ENCODE peak calls at places on chromosomes 13 and 19, in ten cellular contexts. T is lower leg skin; S is AG09319; O is left ventricle myocardium inferior; K is dorsolateral prefrontal cortex; F is mammary epithelial cell; L is tibial artery; D is CD8-positive, alpha-beta T cell; G is astrocyte; Q is brain microvascular endothelial cell. Z is an unnamed sample.

GRCh38 chr19:290539-291521 is at the start of gene PLPP2:
- DNase-seq in T (no peak), S (no peak), O (no peak), K (peak), F (peak), L (no peak), D (no peak), G (no peak), Q (no peak), Z (no peak)

GRCh38 chr19:42655748-42656147 is 61.0 kb upstream of the CEACAM8 start:
- DNase-seq in T (no peak), S (no peak), O (no peak), K (no peak), F (no peak), L (no peak), D (no peak), G (no peak), Q (no peak), Z (no peak)

GRCh38 chr13:76927955-76928354 is 20.4 kb upstream of the ACOD1 start:
- DNase-seq in T (no peak), S (no peak), O (no peak), K (no peak), F (no peak), L (no peak), D (no peak), G (no peak), Q (no peak), Z (no peak)

GRCh38 chr19:45615795-45616708 is 14.0 kb upstream of the GPR4 start:
- DNase-seq in T (peak), S (no peak), O (peak), K (no peak), F (peak), L (peak), D (peak), G (peak), Q (peak), Z (peak)

GRCh38 chr13:79448413-79448812 is 32.5 kb upstream of the NDFIP2 start:
- DNase-seq in T (no peak), S (no peak), O (no peak), K (no peak), F (peak), L (no peak), D (no peak), G (no peak), Q (no peak), Z (no peak)

GRCh38 chr13:110306960-110307696 is at the start of the genes COL4A1 and COL4A2:
- DNase-seq in T (peak), S (no peak), O (peak), K (peak), F (peak), L (peak), D (no peak), G (peak), Q (peak), Z (peak)

GRCh38 chr19:53101518-53101917 is 1.7 kb downstream of the ZNF160 start:
- DNase-seq in T (no peak), S (no peak), O (no peak), K (no peak), F (peak), L (no peak), D (no peak), G (no peak), Q (peak), Z (no peak)

GRCh38 chr13:21608961-21609360 is 5.0 kb upstream of the MICU2 start:
- DNase-seq in T (no peak), S (no peak), O (no peak), K (no peak), F (peak), L (no peak), D (no peak), G (no peak), Q (no peak), Z (no peak)

GRCh38 chr19:47848871-47849473 is 10.1 kb upstream of the TPRX2 start:
- DNase-seq in T (no peak), S (no peak), O (no peak), K (no peak), F (no peak), L (no peak), D (peak), G (no peak), Q (peak), Z (peak)

GRCh38 chr13:97851269-97851668 is 102.2 kb upstream of the IPO5 start:
- DNase-seq in T (no peak), S (no peak), O (no peak), K (no peak), F (no peak), L (no peak), D (no peak), G (no peak), Q (no peak), Z (no peak)

GRCh38 chr13:98802999-98803666 is 50.7 kb upstream of the SLC15A1 start:
- DNase-seq in T (no peak), S (no peak), O (no peak), K (no peak), F (no peak), L (no peak), D (no peak), G (no peak), Q (no peak), Z (no peak)

GRCh38 chr13:79988573-79988972 is 352.4 kb downstream of the SPRY2 start:
- DNase-seq in T (no peak), S (no peak), O (no peak), K (no peak), F (peak), L (no peak), D (no peak), G (peak), Q (peak), Z (no peak)

GRCh38 chr19:18587561-18587960 is 1.0 kb upstream of the REX1BD start:
- DNase-seq in T (no peak), S (no peak), O (no peak), K (no peak), F (no peak), L (no peak), D (no peak), G (no peak), Q (no peak), Z (no peak)

GRCh38 chr19:18588611-18589379 is at the start of gene REX1BD:
- DNase-seq in T (peak), S (no peak), O (peak), K (peak), F (peak), L (peak), D (peak), G (peak), Q (peak), Z (peak)

GRCh38 chr19:18589380-18590272 is 1.0 kb downstream of the REX1BD start:
- DNase-seq in T (no peak), S (no peak), O (peak), K (peak), F (peak), L (peak), D (peak), G (peak), Q (peak), Z (peak)

GRCh38 chr19:18587962-18588610 is 512 bp upstream of the REX1BD start:
- DNase-seq in T (no peak), S (no peak), O (no peak), K (no peak), F (no peak), L (no peak), D (no peak), G (no peak), Q (no peak), Z (no peak)

GRCh38 chr19:18586311-18586710 is 2.3 kb upstream of the REX1BD start:
- DNase-seq in T (no peak), S (no peak), O (no peak), K (no peak), F (no peak), L (no peak), D (no peak), G (no peak), Q (no peak), Z (no peak)
- TF ChIP-seq CTCF in T (no peak), S (no peak), O (no peak), K (no peak), F (no peak), L (no peak), D (no peak), G (no peak), Q (no peak), Z (no peak)

GRCh38 chr19:49212302-49212701 is 54.7 kb downstream of the TRPM4 start:
- DNase-seq in T (no peak), S (no peak), O (no peak), K (no peak), F (no peak), L (no peak), D (no peak), G (no peak), Q (no peak), Z (no peak)

GRCh38 chr19:49210901-49211451 is 53.4 kb downstream of the TRPM4 start:
- DNase-seq in T (no peak), S (no peak), O (no peak), K (no peak), F (no peak), L (no peak), D (no peak), G (no peak), Q (no peak), Z (no peak)

GRCh38 chr19:49214701-49215100 is 57.1 kb downstream of the TRPM4 start:
- DNase-seq in T (no peak), S (no peak), O (no peak), K (no peak), F (no peak), L (no peak), D (no peak), G (no peak), Q (no peak), Z (no peak)

GRCh38 chr19:49216076-49216475 is 58.5 kb downstream of the TRPM4 start:
- DNase-seq in T (no peak), S (no peak), O (no peak), K (no peak), F (no peak), L (no peak), D (no peak), G (peak), Q (peak), Z (no peak)

DNA sequence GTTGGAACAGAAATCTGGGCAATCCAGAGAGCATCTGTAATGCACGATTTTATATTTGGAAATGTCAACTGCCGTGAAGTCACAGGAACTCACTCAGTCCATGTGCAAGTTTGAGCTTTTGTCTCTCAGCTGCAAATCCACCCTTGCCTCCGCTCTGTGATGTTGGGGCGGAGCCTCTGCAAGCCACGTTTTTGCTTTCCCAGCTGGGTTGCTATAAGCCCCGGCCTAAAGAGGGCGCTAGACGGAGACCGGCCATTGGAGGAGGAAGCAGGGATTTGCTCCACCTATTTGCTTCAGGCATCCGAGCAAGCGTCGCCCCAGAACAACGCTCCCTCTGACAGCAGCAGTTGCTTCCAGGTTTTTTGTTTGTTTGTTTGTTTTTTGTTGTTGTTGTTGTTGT is 56.2 kb downstream of the TRPM4 start:
- DNase-seq in T (no peak), S (no peak), O (no peak), K (no peak), F (no peak), L (no peak), D (no peak), G (no peak), Q (no peak), Z (no peak)
- TF ChIP-seq CTCF in T (no peak), S (no peak), O (no peak), K (no peak), F (no peak), L (no peak), D (no peak), G (no peak), Q (peak), Z (peak)

GRCh38 chr13:113726961-113727411 is 32.0 kb upstream of the TMEM255B start:
- DNase-seq in T (no peak), S (no peak), O (no peak), K (no peak), F (peak), L (no peak), D (no peak), G (peak), Q (no peak), Z (no peak)
- TF ChIP-seq CTCF in T (no peak), S (no peak), O (no peak), K (no peak), F (no peak), L (no peak), D (no peak), G (no peak), Q (no peak), Z (no peak)

DNA sequence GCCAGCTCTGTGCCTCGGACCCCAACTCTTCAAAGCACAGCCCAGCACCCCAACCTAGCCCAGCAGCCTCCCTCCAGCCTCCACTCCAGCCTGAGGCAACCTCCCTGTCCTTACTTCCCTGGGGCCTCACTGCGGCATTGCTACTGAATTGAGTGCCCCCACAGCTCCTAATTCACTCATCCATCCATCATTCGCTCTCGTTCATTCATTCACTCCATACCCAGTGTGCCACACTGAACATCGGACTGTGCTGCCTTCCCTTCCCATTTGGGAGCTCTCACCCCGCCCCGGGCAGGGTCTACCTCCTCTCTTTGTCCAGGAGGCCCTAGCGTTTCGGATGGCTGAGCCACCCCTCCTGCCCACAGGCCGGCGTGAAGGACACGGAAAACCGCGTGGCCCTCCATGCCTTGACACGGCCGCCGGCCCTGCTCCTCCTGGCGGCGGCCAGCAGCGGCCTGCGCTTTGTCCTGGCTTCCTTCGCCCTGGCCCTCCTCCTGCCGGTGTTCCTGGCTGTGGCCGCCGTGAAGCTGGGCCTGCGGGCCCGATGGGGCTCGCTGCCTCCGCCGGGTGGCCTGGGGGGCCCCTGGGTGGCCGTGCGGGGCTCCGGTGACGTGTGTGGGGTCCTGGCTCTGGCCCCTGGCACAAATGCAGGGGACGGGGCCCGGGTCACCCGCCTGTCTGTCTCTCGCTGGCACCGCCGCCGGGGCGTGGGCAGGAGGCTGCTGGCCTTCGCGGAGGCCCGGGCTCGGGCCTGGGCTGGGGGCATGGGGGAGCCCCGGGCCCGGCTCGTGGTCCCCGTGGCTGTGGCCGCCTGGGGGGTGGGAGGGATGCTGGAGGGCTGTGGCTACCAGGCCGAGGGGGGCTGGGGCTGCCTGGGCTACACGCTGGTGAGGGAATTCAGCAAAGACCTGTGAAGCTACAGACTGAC is 1.3 kb downstream of the NAT14 start:
- DNase-seq in T (no peak), S (no peak), O (no peak), K (no peak), F (no peak), L (no peak), D (no peak), G (no peak), Q (no peak), Z (no peak)
- TF ChIP-seq CTCF in T (no peak), S (peak), O (peak), K (no peak), F (no peak), L (no peak), D (no peak), G (no peak), Q (no peak), Z (no peak)

DNA sequence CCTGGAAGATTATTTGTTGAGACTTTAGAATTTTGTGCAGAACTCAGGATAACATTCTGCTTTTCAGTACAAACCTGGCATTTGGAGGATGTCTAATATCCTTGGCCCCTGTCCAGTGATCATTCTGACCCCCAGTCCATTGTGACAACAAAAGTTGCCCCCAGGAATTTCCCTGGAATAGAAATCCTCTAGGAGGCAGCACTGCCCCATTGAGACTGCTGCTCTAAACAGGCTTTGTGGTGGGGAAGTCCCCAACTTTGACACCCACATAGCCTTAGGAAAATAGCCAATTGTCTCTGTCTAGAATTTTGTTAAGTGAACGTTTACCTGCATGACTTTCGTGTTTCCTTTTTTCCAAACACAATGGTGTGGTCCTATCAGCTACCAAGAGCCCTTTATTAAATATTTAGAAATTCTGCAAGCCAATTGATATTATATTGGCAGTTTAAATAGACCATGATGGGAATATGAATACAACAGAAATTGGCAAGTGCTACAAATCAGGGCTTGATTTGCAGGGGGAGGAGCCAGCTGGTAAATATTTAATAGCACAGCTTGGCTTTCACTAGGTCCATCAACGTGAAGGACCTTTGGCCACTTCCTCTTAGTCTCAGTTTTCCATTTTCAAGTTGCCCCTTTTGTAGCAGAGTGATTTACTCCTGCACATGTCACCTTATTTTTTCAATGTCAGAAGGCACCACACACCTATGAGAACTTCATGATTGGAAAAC is 451.7 kb downstream of the EFNB2 start:
- DNase-seq in T (no peak), S (no peak), O (no peak), K (no peak), F (peak), L (no peak), D (no peak), G (peak), Q (peak), Z (no peak)
- TF ChIP-seq CTCF in T (no peak), S (peak), O (peak), K (peak), F (peak), L (peak), D (no peak), G (peak), Q (peak), Z (peak)

Z was measured in neural crest cell.